ENCODE peak calls at places on chromosomes 5 and 9, in ten cellular contexts. X is vagina, C is fibroblast of the conjunctiva, R is HTR-8/SVneo, J is RWPE1, N is germinal center, E is islet precursor cell, T is COR-L47, G is H7, Z is AG08396. M is an unnamed sample.
A peak's percentile ranks its signal among the peaks of the same experiment; 100 is the strongest.

GRCh38 chr5:122493091-122493775 is 181.2 kb downstream of the SNCAIP start:
- DNase-seq in C (no peak), J (no peak), Z (no peak), E (peak; percentile 74), X (no peak), T (peak; percentile 25), R (no peak), N (no peak), G (no peak), M (no peak)

GRCh38 chr9:129775443-129775842 is 22.6 kb upstream of the PTGES start:
- DNase-seq in X (no peak), E (no peak), G (no peak), C (no peak), J (no peak), R (no peak), Z (no peak), N (no peak), T (no peak), M (no peak)

GRCh38 chr5:59423021-59423420 is 470.5 kb downstream of the PDE4D start:
- DNase-seq in J (no peak), C (no peak), G (no peak), Z (no peak), E (no peak), R (no peak), X (no peak), T (no peak), N (no peak), M (no peak)

GRCh38 chr5:8770431-8770830 is 775.4 kb downstream of the SEMA5A start:
- DNase-seq in J (no peak), C (no peak), T (no peak), G (no peak), E (no peak), X (no peak), N (no peak), Z (no peak), R (no peak), M (peak; percentile 40)

GRCh38 chr5:140207250-140207954 is 32.4 kb downstream of the CYSTM1 start:
- DNase-seq in C (no peak), J (no peak), E (no peak), Z (no peak), G (no peak), N (no peak), R (no peak), T (no peak), X (no peak), M (no peak)

GRCh38 chr5:94309166-94309565 is 309.2 kb downstream of the KIAA0825 start:
- DNase-seq in E (no peak), X (no peak), J (no peak), Z (no peak), R (no peak), C (no peak), T (no peak), G (no peak), N (no peak), M (no peak)

GRCh38 chr9:121737481-121737931 is 86.1 kb downstream of the DAB2IP start:
- DNase-seq in G (no peak), T (no peak), Z (no peak), J (no peak), E (peak; percentile 78), R (no peak), C (no peak), N (no peak), X (no peak), M (no peak)

GRCh38 chr5:110879675-110880074 is 140.9 kb downstream of the SLC25A46 start:
- DNase-seq in X (no peak), J (no peak), R (no peak), E (no peak), G (no peak), N (no peak), Z (no peak), T (no peak), C (no peak), M (no peak)

GRCh38 chr5:56900858-56901578 is 8.4 kb upstream of the SETD9 start:
- DNase-seq in N (peak; percentile 45), C (peak; percentile 32), R (peak; percentile 45), T (peak; percentile 6), J (peak; percentile 65), X (no peak), E (peak; percentile 53), G (peak; percentile 32), Z (peak; percentile 39), M (peak; percentile 50)

GRCh38 chr5:148230240-148230639 is 8.1 kb upstream of the MARCOL start:
- DNase-seq in C (no peak), R (no peak), E (no peak), G (no peak), X (no peak), J (no peak), T (no peak), Z (no peak), N (no peak), M (no peak)

GRCh38 chr5:173761182-173761521 is 127.0 kb upstream of the CPEB4 start:
- DNase-seq in X (no peak), G (no peak), R (no peak), T (no peak), J (no peak), N (no peak), Z (no peak), E (no peak), C (no peak), M (no peak)

GRCh38 chr9:107138261-107138992 is 144.7 kb upstream of the RAD23B start:
- DNase-seq in Z (no peak), C (no peak), T (no peak), G (no peak), E (no peak), N (no peak), R (no peak), J (no peak), X (no peak), M (no peak)

GRCh38 chr9:137602661-137603060 is 2.8 kb upstream of the ARRDC1 start:
- DNase-seq in X (no peak), C (no peak), G (no peak), E (no peak), R (no peak), J (no peak), N (no peak), Z (no peak), T (no peak), M (no peak)

GRCh38 chr5:68330564-68330963 is 115.0 kb downstream of the PIK3R1 start:
- DNase-seq in C (no peak), G (no peak), T (no peak), N (no peak), R (no peak), E (no peak), Z (no peak), X (no peak), J (no peak), M (peak; percentile 28)

GRCh38 chr5:56037531-56038010 is 42.8 kb upstream of the IL6ST start:
- DNase-seq in R (no peak), G (no peak), Z (no peak), J (no peak), E (no peak), C (no peak), N (no peak), X (no peak), T (no peak), M (no peak)

GRCh38 chr5:76441890-76442673 is 39.0 kb downstream of the IQGAP2 start:
- DNase-seq in R (no peak), X (no peak), C (no peak), G (no peak), N (no peak), J (no peak), E (no peak), T (no peak), Z (no peak), M (no peak)

GRCh38 chr5:60207031-60207430 is 313.5 kb upstream of the PDE4D start:
- DNase-seq in E (no peak), C (no peak), G (no peak), X (no peak), R (no peak), Z (no peak), T (no peak), N (peak; percentile 44), J (no peak), M (no peak)

GRCh38 chr5:62937661-62938558 is 359.3 kb downstream of the LRRC70 start:
- DNase-seq in R (no peak), G (no peak), Z (peak; percentile 3), X (no peak), E (no peak), J (no peak), N (no peak), C (no peak), T (no peak), M (no peak)

GRCh38 chr5:175520321-175520720 is 42.0 kb downstream of the SFXN1 start:
- DNase-seq in G (no peak), E (no peak), Z (no peak), J (no peak), N (no peak), T (no peak), X (no peak), R (no peak), C (no peak), M (no peak)

GRCh38 chr5:9686211-9686610 is 56.1 kb upstream of the TAS2R1 start:
- DNase-seq in N (no peak), X (no peak), Z (peak; percentile 34), R (peak; percentile 72), E (no peak), J (no peak), C (no peak), G (no peak), T (no peak), M (no peak)

GRCh38 chr5:1916041-1917001 is 33.6 kb upstream of the IRX4 start:
- DNase-seq in E (peak; percentile 36), T (no peak), G (no peak), R (no peak), J (no peak), Z (no peak), C (no peak), N (no peak), X (no peak), M (no peak)

GRCh38 chr9:89379508-89380115 is 61.3 kb downstream of the SECISBP2 start:
- DNase-seq in Z (no peak), R (no peak), X (no peak), J (no peak), N (no peak), G (no peak), C (no peak), E (no peak), T (no peak), M (no peak)

GRCh38 chr9:109793196-109793595 is 13.2 kb downstream of the PALM2AKAP2 start:
- DNase-seq in G (no peak), C (peak; percentile 68), N (no peak), J (peak; percentile 97), R (peak; percentile 88), T (no peak), E (peak; percentile 79), Z (peak; percentile 81), X (no peak), M (peak; percentile 85)

GRCh38 chr5:34915139-34915855 is at the start of the genes BRIX1 and RAD1:
- DNase-seq in C (peak; percentile 92), R (peak; percentile 96), X (no peak), Z (peak; percentile 88), N (peak; percentile 90), J (peak; percentile 88), G (peak; percentile 91), T (peak; percentile 93), E (peak; percentile 99), M (peak; percentile 92)

GRCh38 chr9:92686954-92687353 is 17.0 kb upstream of the IPPK start:
- DNase-seq in C (no peak), N (no peak), E (no peak), G (no peak), T (no peak), Z (no peak), R (no peak), J (no peak), X (no peak), M (no peak)